ENCODE peak calls at places on chromosomes 3 and 15, in five cellular contexts. One of them, this sample, is unnamed.

GRCh38 chr15:50355980-50356379 is 982 bp upstream of the GABPB1 start:
- DNase-seq in HEK293T: no peak
- DNase-seq in SK-N-SH: no peak
- DNase-seq in HepG2: no peak
- DNase-seq in GM12878: no peak
- DNase-seq in this sample: no peak

GRCh38 chr15:23497710-23498111 is 50.7 kb upstream of the GOLGA6L2 start:
- DNase-seq in HEK293T: peak
- DNase-seq in SK-N-SH: peak
- DNase-seq in HepG2: no peak
- DNase-seq in GM12878: no peak
- DNase-seq in this sample: peak

GRCh38 chr15:43440721-43441281 is 52.2 kb downstream of the TP53BP1 start:
- DNase-seq in HEK293T: peak
- DNase-seq in SK-N-SH: peak
- DNase-seq in HepG2: peak
- DNase-seq in GM12878: peak
- DNase-seq in this sample: peak

GRCh38 chr3:173993299-173993698 is 595.8 kb downstream of the NLGN1 start:
- DNase-seq in HEK293T: peak
- DNase-seq in SK-N-SH: peak
- DNase-seq in HepG2: peak
- DNase-seq in GM12878: no peak
- DNase-seq in this sample: no peak

GRCh38 chr3:177875786-177876476 is 660.3 kb upstream of the KCNMB2 start:
- DNase-seq in HEK293T: no peak
- DNase-seq in SK-N-SH: peak
- DNase-seq in HepG2: no peak
- DNase-seq in GM12878: no peak
- DNase-seq in this sample: no peak

GRCh38 chr3:42762046-42762724 is 10.9 kb downstream of the CCDC13 start:
- DNase-seq in HEK293T: no peak
- DNase-seq in SK-N-SH: no peak
- DNase-seq in HepG2: no peak
- DNase-seq in GM12878: no peak
- DNase-seq in this sample: no peak

GRCh38 chr15:60392986-60393811 is 4.6 kb downstream of the ANXA2 start:
- DNase-seq in HEK293T: peak
- DNase-seq in SK-N-SH: no peak
- DNase-seq in HepG2: peak
- DNase-seq in GM12878: no peak
- DNase-seq in this sample: peak

GRCh38 chr3:114379266-114379665 is 85.4 kb downstream of the TIGIT start:
- DNase-seq in HEK293T: no peak
- DNase-seq in SK-N-SH: no peak
- DNase-seq in HepG2: no peak
- DNase-seq in GM12878: no peak
- DNase-seq in this sample: no peak

GRCh38 chr15:101250931-101251829 is 668 bp downstream of the CHSY1 start:
- DNase-seq in HEK293T: peak
- DNase-seq in SK-N-SH: peak
- DNase-seq in HepG2: no peak
- DNase-seq in GM12878: no peak
- DNase-seq in this sample: peak

GRCh38 chr3:108662141-108662738 is 72.7 kb downstream of the DZIP3 start:
- DNase-seq in HEK293T: peak
- DNase-seq in SK-N-SH: peak
- DNase-seq in HepG2: peak
- DNase-seq in GM12878: peak
- DNase-seq in this sample: peak

GRCh38 chr15:89576417-89576773 is 1.1 kb downstream of the TICRR start:
- DNase-seq in HEK293T: no peak
- DNase-seq in SK-N-SH: no peak
- DNase-seq in HepG2: no peak
- DNase-seq in GM12878: no peak
- DNase-seq in this sample: no peak

GRCh38 chr15:44580105-44580504 is 43.2 kb downstream of the EIF3J start:
- DNase-seq in HEK293T: no peak
- DNase-seq in SK-N-SH: no peak
- DNase-seq in HepG2: no peak
- DNase-seq in GM12878: no peak
- DNase-seq in this sample: no peak

GRCh38 chr3:187946981-187947380 is 201.7 kb upstream of the BCL6 start:
- DNase-seq in HEK293T: no peak
- DNase-seq in SK-N-SH: no peak
- DNase-seq in HepG2: no peak
- DNase-seq in GM12878: no peak
- DNase-seq in this sample: no peak

GRCh38 chr3:66480666-66481065 is 20.2 kb downstream of the LRIG1 start:
- DNase-seq in HEK293T: no peak
- DNase-seq in SK-N-SH: no peak
- DNase-seq in HepG2: peak
- DNase-seq in GM12878: peak
- DNase-seq in this sample: no peak

GRCh38 chr3:194045919-194046318 is 90.0 kb upstream of the HES1 start:
- DNase-seq in HEK293T: no peak
- DNase-seq in SK-N-SH: no peak
- DNase-seq in HepG2: no peak
- DNase-seq in GM12878: no peak
- DNase-seq in this sample: no peak

GRCh38 chr3:189883113-189883753 is 237.5 kb downstream of the P3H2 start:
- DNase-seq in HEK293T: no peak
- DNase-seq in SK-N-SH: no peak
- DNase-seq in HepG2: no peak
- DNase-seq in GM12878: no peak
- DNase-seq in this sample: no peak

GRCh38 chr3:172592898-172593669 is 69.9 kb upstream of the TNFSF10 start:
- DNase-seq in HEK293T: no peak
- DNase-seq in SK-N-SH: no peak
- DNase-seq in HepG2: no peak
- DNase-seq in GM12878: no peak
- DNase-seq in this sample: no peak

GRCh38 chr3:50573566-50574279 is 4.4 kb downstream of the HEMK1 start:
- DNase-seq in HEK293T: no peak
- DNase-seq in SK-N-SH: no peak
- DNase-seq in HepG2: no peak
- DNase-seq in GM12878: no peak
- DNase-seq in this sample: peak

GRCh38 chr3:73236867-73237266 is 175.4 kb downstream of the EBLN2 start:
- DNase-seq in HEK293T: no peak
- DNase-seq in SK-N-SH: no peak
- DNase-seq in HepG2: no peak
- DNase-seq in GM12878: no peak
- DNase-seq in this sample: no peak

GRCh38 chr15:101052031-101052620 is 133.0 kb downstream of the LRRK1 start:
- DNase-seq in HEK293T: no peak
- DNase-seq in SK-N-SH: peak
- DNase-seq in HepG2: no peak
- DNase-seq in GM12878: no peak
- DNase-seq in this sample: no peak

GRCh38 chr15:41842229-41842628 is 3.6 kb downstream of the PLA2G4B start:
- DNase-seq in HEK293T: no peak
- DNase-seq in SK-N-SH: no peak
- DNase-seq in HepG2: no peak
- DNase-seq in GM12878: no peak
- DNase-seq in this sample: no peak

GRCh38 chr3:159828542-159828943 is 160.1 kb upstream of the IL12A start:
- DNase-seq in HEK293T: peak
- DNase-seq in SK-N-SH: peak
- DNase-seq in HepG2: peak
- DNase-seq in GM12878: no peak
- DNase-seq in this sample: peak

GRCh38 chr3:141412087-141412935 is 44.0 kb downstream of the ZBTB38 start:
- DNase-seq in HEK293T: peak
- DNase-seq in SK-N-SH: no peak
- DNase-seq in HepG2: peak
- DNase-seq in GM12878: no peak
- DNase-seq in this sample: peak

GRCh38 chr3:10085738-10086137 is 22.3 kb downstream of the FANCD2OS start:
- DNase-seq in HEK293T: no peak
- DNase-seq in SK-N-SH: no peak
- DNase-seq in HepG2: no peak
- DNase-seq in GM12878: no peak
- DNase-seq in this sample: no peak

GRCh38 chr15:101366853-101367252 is 71.8 kb upstream of the SNRPA1 start:
- DNase-seq in HEK293T: no peak
- DNase-seq in SK-N-SH: no peak
- DNase-seq in HepG2: no peak
- DNase-seq in GM12878: no peak
- DNase-seq in this sample: no peak

GRCh38 chr3:85801955-85802354 is 843.2 kb downstream of the CADM2 start:
- DNase-seq in HEK293T: peak
- DNase-seq in SK-N-SH: peak
- DNase-seq in HepG2: peak
- DNase-seq in GM12878: no peak
- DNase-seq in this sample: peak
- TF ChIP-seq FOXM1 in HEK293T: no peak
- TF ChIP-seq FOXM1 in SK-N-SH: no peak
- TF ChIP-seq FOXM1 in HepG2: no peak
- TF ChIP-seq FOXM1 in GM12878: no peak
- TF ChIP-seq FOXM1 in this sample: no peak

GRCh38 chr3:16134173-16134928 is 40.1 kb upstream of the GALNT15 start:
- DNase-seq in HEK293T: no peak
- DNase-seq in SK-N-SH: no peak
- DNase-seq in HepG2: no peak
- DNase-seq in GM12878: no peak
- DNase-seq in this sample: no peak
- TF ChIP-seq FOXM1 in HEK293T: no peak
- TF ChIP-seq FOXM1 in SK-N-SH: no peak
- TF ChIP-seq FOXM1 in HepG2: no peak
- TF ChIP-seq FOXM1 in GM12878: no peak
- TF ChIP-seq FOXM1 in this sample: no peak

GRCh38 chr15:33278816-33279612 is 31.8 kb upstream of the RYR3 start:
- DNase-seq in HEK293T: peak
- DNase-seq in SK-N-SH: no peak
- DNase-seq in HepG2: no peak
- DNase-seq in GM12878: no peak
- DNase-seq in this sample: no peak

GRCh38 chr15:33282226-33283020 is 28.3 kb upstream of the RYR3 start:
- DNase-seq in HEK293T: no peak
- DNase-seq in SK-N-SH: no peak
- DNase-seq in HepG2: no peak
- DNase-seq in GM12878: no peak
- DNase-seq in this sample: no peak

GRCh38 chr15:33283603-33284002 is 27.2 kb upstream of the RYR3 start:
- DNase-seq in HEK293T: no peak
- DNase-seq in SK-N-SH: no peak
- DNase-seq in HepG2: no peak
- DNase-seq in GM12878: no peak
- DNase-seq in this sample: no peak

GRCh38 chr15:33277689-33278088 is 33.1 kb upstream of the RYR3 start:
- DNase-seq in HEK293T: no peak
- DNase-seq in SK-N-SH: peak
- DNase-seq in HepG2: no peak
- DNase-seq in GM12878: no peak
- DNase-seq in this sample: no peak

DNA sequence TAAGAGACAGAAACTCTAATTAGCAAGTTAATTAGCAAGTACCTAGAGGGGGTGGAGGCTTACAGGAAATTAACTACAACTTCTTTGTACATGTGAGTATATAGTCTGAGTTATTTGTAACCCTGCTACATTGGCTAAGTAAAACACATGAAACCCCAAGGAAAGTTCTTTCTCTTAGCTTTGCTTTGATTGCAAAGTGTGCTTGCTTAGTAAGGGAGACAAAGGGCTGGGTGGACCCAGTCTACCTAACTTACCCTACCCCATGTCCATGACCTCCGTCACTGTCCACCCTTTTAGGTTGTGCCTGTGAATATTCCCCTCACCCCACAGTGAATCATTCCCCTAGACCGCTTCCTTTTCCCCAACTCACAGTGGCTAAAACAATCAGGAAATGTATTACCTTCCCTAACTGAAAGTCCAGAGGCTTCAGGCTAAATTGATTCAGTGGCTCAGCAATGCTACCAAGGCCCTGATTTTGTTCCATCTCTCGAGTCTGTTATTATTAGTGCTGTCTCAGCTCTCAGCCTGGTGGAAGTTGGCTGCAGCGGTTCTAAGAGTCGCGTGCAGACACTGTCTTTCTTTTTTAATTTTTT is 31.1 kb upstream of the RYR3 start:
- DNase-seq in HEK293T: no peak
- DNase-seq in SK-N-SH: no peak
- DNase-seq in HepG2: no peak
- DNase-seq in GM12878: no peak
- DNase-seq in this sample: no peak
- TF ChIP-seq FOXM1 in HEK293T: no peak
- TF ChIP-seq FOXM1 in SK-N-SH: no peak
- TF ChIP-seq FOXM1 in HepG2: no peak
- TF ChIP-seq FOXM1 in GM12878: no peak
- TF ChIP-seq FOXM1 in this sample: no peak

GRCh38 chr3:74351213-74351612 is 263.2 kb downstream of the CNTN3 start:
- DNase-seq in HEK293T: no peak
- DNase-seq in SK-N-SH: no peak
- DNase-seq in HepG2: no peak
- DNase-seq in GM12878: no peak
- DNase-seq in this sample: no peak

GRCh38 chr3:74352166-74352565 is 262.3 kb downstream of the CNTN3 start:
- DNase-seq in HEK293T: no peak
- DNase-seq in SK-N-SH: no peak
- DNase-seq in HepG2: no peak
- DNase-seq in GM12878: no peak
- DNase-seq in this sample: no peak

GRCh38 chr3:74349035-74349434 is 265.4 kb downstream of the CNTN3 start:
- DNase-seq in HEK293T: no peak
- DNase-seq in SK-N-SH: no peak
- DNase-seq in HepG2: no peak
- DNase-seq in GM12878: no peak
- DNase-seq in this sample: no peak

GRCh38 chr3:74348421-74348820 is 266.0 kb downstream of the CNTN3 start:
- DNase-seq in HEK293T: no peak
- DNase-seq in SK-N-SH: no peak
- DNase-seq in HepG2: no peak
- DNase-seq in GM12878: no peak
- DNase-seq in this sample: no peak

DNA sequence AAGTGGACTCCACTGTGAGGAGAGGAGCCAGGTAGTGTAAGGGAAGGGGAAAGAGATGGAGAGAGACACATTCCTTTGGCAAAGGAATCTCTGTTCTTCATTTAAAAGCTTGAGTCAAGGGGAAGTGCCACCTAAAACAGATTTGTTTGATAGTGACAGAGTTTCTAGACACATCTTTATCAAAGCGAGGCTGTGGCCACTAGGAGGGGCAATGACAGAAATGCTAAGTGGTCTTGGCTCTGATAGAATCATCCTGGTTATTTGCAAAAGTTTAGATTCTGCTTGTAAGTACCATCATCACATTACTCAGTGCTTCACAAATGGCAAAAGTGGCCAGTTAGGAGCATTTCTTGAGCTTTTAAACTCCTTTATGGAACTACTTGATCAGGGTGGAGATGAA is 261.4 kb downstream of the CNTN3 start:
- DNase-seq in HEK293T: no peak
- DNase-seq in SK-N-SH: peak
- DNase-seq in HepG2: peak
- DNase-seq in GM12878: no peak
- DNase-seq in this sample: no peak
- TF ChIP-seq FOXM1 in HEK293T: no peak
- TF ChIP-seq FOXM1 in SK-N-SH: no peak
- TF ChIP-seq FOXM1 in HepG2: no peak
- TF ChIP-seq FOXM1 in GM12878: no peak
- TF ChIP-seq FOXM1 in this sample: no peak

This sample was measured in K562.